ENCODE peak calls at places on chromosomes 6 and 20, in six cellular contexts. D, X, S, Y, W and Q are unnamed samples.

GRCh38 chr6:7624781-7625710 is 35.0 kb downstream of the SNRNP48 start:
- DNase-seq in D (no peak), X (no peak), S (no peak), Y (no peak), W (no peak), Q (no peak)

GRCh38 chr6:27495386-27496135 is 22.7 kb upstream of the ZNF184 start:
- DNase-seq in D (peak), X (no peak), S (peak), Y (peak), W (no peak), Q (no peak)

GRCh38 chr6:149037026-149037734 is 280.3 kb upstream of the TAB2 start:
- DNase-seq in D (no peak), X (no peak), S (peak), Y (no peak), W (no peak), Q (no peak)

GRCh38 chr20:46787986-46788762 is 78.7 kb downstream of the SLC2A10 start:
- DNase-seq in D (no peak), X (no peak), S (no peak), Y (no peak), W (no peak), Q (no peak)

GRCh38 chr6:93418113-93418447 is 1.3 kb downstream of the EPHA7 start:
- DNase-seq in D (no peak), X (no peak), S (no peak), Y (no peak), W (no peak), Q (no peak)

GRCh38 chr6:30889921-30890645 is 5.8 kb downstream of the DDR1 start:
- DNase-seq in D (no peak), X (no peak), S (no peak), Y (no peak), W (no peak), Q (no peak)

GRCh38 chr20:19765266-19765665 is 7.2 kb downstream of the RIN2 start:
- DNase-seq in D (no peak), X (no peak), S (no peak), Y (no peak), W (no peak), Q (no peak)

GRCh38 chr6:55694148-55694547 is 115.2 kb upstream of the HMGCLL1 start:
- DNase-seq in D (peak), X (no peak), S (peak), Y (no peak), W (no peak), Q (no peak)

GRCh38 chr6:135880066-135880972 is 28.8 kb downstream of the PDE7B start:
- DNase-seq in D (no peak), X (peak), S (peak), Y (no peak), W (no peak), Q (peak)

GRCh38 chr20:34624628-34625027 is 52.3 kb downstream of the PIGU start:
- DNase-seq in D (no peak), X (no peak), S (no peak), Y (no peak), W (no peak), Q (no peak)

GRCh38 chr6:115934145-115934544 is 126.5 kb downstream of the FRK start:
- DNase-seq in D (no peak), X (no peak), S (no peak), Y (no peak), W (no peak), Q (no peak)

GRCh38 chr6:116974942-116975341 is 97.9 kb downstream of the RFX6 start:
- DNase-seq in D (no peak), X (no peak), S (no peak), Y (no peak), W (no peak), Q (no peak)

GRCh38 chr6:33613146-33613793 is 7.9 kb upstream of the ITPR3 start:
- DNase-seq in D (no peak), X (no peak), S (peak), Y (no peak), W (no peak), Q (no peak)

GRCh38 chr20:5844063-5844681 is 94.0 kb downstream of the SHLD1 start:
- DNase-seq in D (no peak), X (no peak), S (peak), Y (peak), W (no peak), Q (peak)

GRCh38 chr6:167056370-167056769 is 57.2 kb downstream of the CEP43 start:
- DNase-seq in D (no peak), X (no peak), S (no peak), Y (no peak), W (no peak), Q (no peak)

GRCh38 chr20:54295686-54296085 is 87.8 kb downstream of the PFDN4 start:
- DNase-seq in D (no peak), X (no peak), S (no peak), Y (no peak), W (no peak), Q (no peak)

GRCh38 chr6:24431045-24431451 is 28.3 kb downstream of the MRS2 start:
- DNase-seq in D (peak), X (no peak), S (peak), Y (peak), W (no peak), Q (no peak)

GRCh38 chr6:27374824-27375612 is 13.5 kb upstream of the ZNF391 start:
- DNase-seq in D (peak), X (peak), S (peak), Y (peak), W (peak), Q (peak)

GRCh38 chr20:38726849-38727601 is 2.7 kb downstream of the SLC32A1 start:
- DNase-seq in D (no peak), X (no peak), S (no peak), Y (no peak), W (no peak), Q (no peak)

GRCh38 chr6:57113105-57113504 is 23.1 kb downstream of the ZNF451 start:
- DNase-seq in D (no peak), X (no peak), S (no peak), Y (no peak), W (no peak), Q (no peak)

GRCh38 chr20:62786100-62786499 is 10.2 kb upstream of the MRGBP start:
- DNase-seq in D (no peak), X (no peak), S (no peak), Y (no peak), W (no peak), Q (no peak)

GRCh38 chr20:62790075-62790474 is 6.2 kb upstream of the MRGBP start:
- DNase-seq in D (no peak), X (no peak), S (no peak), Y (no peak), W (no peak), Q (no peak)

GRCh38 chr20:62788607-62789006 is 7.7 kb upstream of the MRGBP start:
- DNase-seq in D (no peak), X (no peak), S (no peak), Y (no peak), W (no peak), Q (no peak)

GRCh38 chr20:62787329-62787728 is 8.9 kb upstream of the MRGBP start:
- DNase-seq in D (no peak), X (no peak), S (no peak), Y (no peak), W (no peak), Q (no peak)

DNA sequence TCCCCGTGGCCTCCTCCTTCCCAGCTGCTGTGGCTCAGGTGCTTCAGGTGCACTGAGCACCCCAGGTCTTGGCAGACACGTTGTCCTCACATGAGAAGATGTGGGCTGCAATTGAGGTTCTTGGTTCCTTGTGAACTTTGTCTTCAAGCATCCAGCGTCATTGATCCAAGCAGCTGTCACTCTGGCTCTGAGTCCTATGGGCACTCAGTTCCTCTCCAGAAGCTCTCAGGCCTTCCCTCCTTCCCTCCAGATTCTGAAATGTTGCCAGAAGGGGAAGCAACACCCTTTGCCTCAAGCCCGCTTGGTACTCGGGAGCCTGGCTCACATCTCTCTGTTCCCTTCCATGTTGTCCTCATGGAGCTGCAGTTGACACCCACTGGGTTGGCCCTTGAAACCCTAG is 8.4 kb upstream of the MRGBP start:
- DNase-seq in D (no peak), X (no peak), S (no peak), Y (no peak), W (no peak), Q (no peak)
- TF ChIP-seq CTCF in D (no peak), X (no peak), S (no peak), Y (no peak), W (no peak), Q (no peak)

DNA sequence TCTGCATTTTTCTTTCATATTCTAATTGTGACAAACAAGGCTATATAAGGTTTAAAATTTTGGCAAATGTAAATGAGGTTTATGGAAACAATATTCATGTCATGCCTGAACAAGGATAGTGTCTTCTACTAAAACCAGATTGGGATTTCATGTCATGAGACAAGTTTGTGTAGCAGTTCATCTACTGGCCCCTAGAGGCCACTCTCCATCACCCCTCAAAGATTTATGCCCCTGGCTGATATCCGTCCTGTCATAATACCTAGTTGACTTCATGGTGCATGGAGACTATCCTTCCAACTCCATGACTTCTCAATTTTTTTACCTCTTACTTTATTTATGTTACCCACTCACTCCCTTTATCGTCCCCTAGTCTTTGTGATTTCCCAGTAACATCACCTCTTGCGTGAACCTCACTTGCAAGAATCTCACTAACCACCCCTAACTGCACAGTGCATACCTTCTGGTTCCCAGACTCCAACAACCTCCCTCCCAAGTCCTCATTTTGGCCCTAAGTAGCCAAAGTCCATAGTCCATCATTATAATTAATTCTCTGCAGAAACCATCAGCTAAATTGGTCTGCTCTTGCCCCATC is 179.8 kb downstream of the TASP1 start:
- DNase-seq in D (no peak), X (no peak), S (peak), Y (peak), W (no peak), Q (no peak)
- TF ChIP-seq CTCF in D (peak), X (peak), S (peak), Y (peak), W (peak), Q (peak)

GRCh38 chr20:7790189-7790588 is 150.1 kb downstream of the HAO1 start:
- DNase-seq in D (no peak), X (no peak), S (no peak), Y (no peak), W (no peak), Q (no peak)
- TF ChIP-seq CTCF in D (no peak), X (no peak), S (no peak), Y (no peak), W (no peak), Q (no peak)

GRCh38 chr6:89028774-89029173 is 51.8 kb upstream of the PNRC1 start:
- DNase-seq in D (no peak), X (no peak), S (no peak), Y (no peak), W (no peak), Q (no peak)

GRCh38 chr6:89035252-89036106 is 45.1 kb upstream of the PNRC1 start:
- DNase-seq in D (peak), X (peak), S (peak), Y (peak), W (peak), Q (no peak)

GRCh38 chr6:89037156-89037900 is 43.2 kb upstream of the PNRC1 start:
- DNase-seq in D (no peak), X (no peak), S (no peak), Y (no peak), W (no peak), Q (no peak)

GRCh38 chr6:89034586-89035251 is 45.8 kb upstream of the PNRC1 start:
- DNase-seq in D (peak), X (no peak), S (peak), Y (no peak), W (peak), Q (no peak)

DNA sequence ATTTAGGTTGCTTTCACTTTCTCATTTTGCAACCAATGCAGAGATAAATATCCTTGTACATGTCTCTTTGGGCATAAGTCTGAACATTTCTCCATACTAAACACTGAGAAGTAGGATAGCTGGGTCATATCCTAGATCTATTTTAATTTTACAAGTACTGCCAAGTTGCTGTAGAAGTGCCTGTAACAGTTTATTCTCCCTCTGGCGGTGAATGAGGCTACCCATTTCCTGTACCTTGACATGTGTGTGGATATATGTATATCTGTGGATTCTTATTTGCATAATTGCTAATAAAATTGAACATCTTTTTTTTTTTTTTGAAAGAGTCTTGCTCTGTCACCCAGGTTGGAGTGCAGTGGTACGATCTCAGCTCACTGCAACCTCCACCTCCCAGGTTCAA is 48.0 kb upstream of the PNRC1 start:
- DNase-seq in D (no peak), X (no peak), S (no peak), Y (no peak), W (no peak), Q (no peak)
- TF ChIP-seq CTCF in D (peak), X (peak), S (no peak), Y (no peak), W (no peak), Q (no peak)

GRCh38 chr6:127435717-127436220 is 23.4 kb downstream of the KIAA0408 start:
- DNase-seq in D (no peak), X (no peak), S (no peak), Y (no peak), W (no peak), Q (no peak)

GRCh38 chr6:127436578-127437110 is 22.5 kb downstream of the KIAA0408 start:
- DNase-seq in D (no peak), X (no peak), S (no peak), Y (no peak), W (no peak), Q (no peak)

GRCh38 chr6:127439718-127440117 is 19.5 kb downstream of the KIAA0408 start:
- DNase-seq in D (no peak), X (no peak), S (no peak), Y (no peak), W (no peak), Q (no peak)

GRCh38 chr6:127434651-127435050 is 24.5 kb downstream of the KIAA0408 start:
- DNase-seq in D (no peak), X (no peak), S (no peak), Y (no peak), W (no peak), Q (no peak)
- TF ChIP-seq CTCF in D (no peak), X (no peak), S (no peak), Y (no peak), W (no peak), Q (no peak)